ENCODE peak calls at places on chromosomes 4 and X, in four cellular contexts. X, F, J and U are unnamed samples.

GRCh38 chr4:10599574-10599973 is 85.0 kb downstream of the CLNK start:
- DNase-seq in X (no peak), F (no peak), J (peak), U (no peak)

GRCh38 chrX:69014200-69014599 is 151.1 kb downstream of the PJA1 start:
- DNase-seq in X (no peak), F (no peak), J (peak), U (no peak)

GRCh38 chrX:42771836-42772335 is 6.1 kb downstream of the PPP1R2C start:
- DNase-seq in X (no peak), F (no peak), J (no peak), U (no peak)

GRCh38 chr4:52037730-52038108 is 380 bp downstream of the SGCB start:
- DNase-seq in X (no peak), F (no peak), J (no peak), U (no peak)

GRCh38 chr4:147964519-147964918 is 232.6 kb downstream of the ARHGAP10 start:
- DNase-seq in X (no peak), F (no peak), J (no peak), U (no peak)

GRCh38 chr4:24642941-24643628 is 58.7 kb upstream of the DHX15 start:
- DNase-seq in X (no peak), F (no peak), J (peak), U (no peak)

GRCh38 chrX:42934020-42934701 is 156.2 kb upstream of the PPP1R2C start:
- DNase-seq in X (no peak), F (no peak), J (no peak), U (no peak)

GRCh38 chr4:78585633-78586032 is 34.1 kb downstream of the ANXA3 start:
- DNase-seq in X (no peak), F (no peak), J (no peak), U (no peak)

GRCh38 chr4:7765676-7766075 is 174.0 kb downstream of the AFAP1 start:
- DNase-seq in X (no peak), F (no peak), J (no peak), U (no peak)

GRCh38 chr4:148007303-148007702 is 275.4 kb downstream of the ARHGAP10 start:
- DNase-seq in X (peak), F (no peak), J (peak), U (no peak)

GRCh38 chr4:176313596-176314341 is 6.0 kb upstream of the SPCS3 start:
- DNase-seq in X (no peak), F (no peak), J (no peak), U (no peak)

GRCh38 chr4:124931050-124931449 is 218.5 kb upstream of the ANKRD50 start:
- DNase-seq in X (no peak), F (no peak), J (peak), U (no peak)

GRCh38 chr4:138927065-138927464 is 88.5 kb upstream of the NOCT start:
- DNase-seq in X (no peak), F (no peak), J (no peak), U (no peak)

GRCh38 chr4:25925486-25926201 is 11.6 kb downstream of the SMIM20 start:
- DNase-seq in X (no peak), F (no peak), J (peak), U (no peak)

GRCh38 chr4:13766722-13767495 is 139.4 kb upstream of the BOD1L1 start:
- DNase-seq in X (no peak), F (no peak), J (no peak), U (no peak)

GRCh38 chr4:8394125-8394524 is 46.4 kb downstream of the ACOX3 start:
- DNase-seq in X (peak), F (no peak), J (no peak), U (no peak)

GRCh38 chrX:20829665-20830481 is 544.3 kb upstream of the CNKSR2 start:
- DNase-seq in X (no peak), F (no peak), J (peak), U (no peak)

GRCh38 chr4:123555500-123556273 is 159.1 kb downstream of the SPRY1 start:
- DNase-seq in X (peak), F (no peak), J (peak), U (no peak)

GRCh38 chr4:108830509-108831244 is 67.8 kb upstream of the ETNPPL start:
- DNase-seq in X (peak), F (no peak), J (no peak), U (no peak)

GRCh38 chr4:70991596-70991995 is 1.9 kb upstream of the DCK start:
- DNase-seq in X (no peak), F (no peak), J (no peak), U (no peak)

GRCh38 chr4:168549145-168549544 is 52.3 kb downstream of the PALLD start:
- DNase-seq in X (no peak), F (no peak), J (no peak), U (no peak)

GRCh38 chrX:107662824-107663223 is 34.5 kb downstream of the PRPS1 start:
- DNase-seq in X (no peak), F (no peak), J (no peak), U (no peak)

GRCh38 chr4:176838611-176839411 is 46.1 kb upstream of the VEGFC start:
- DNase-seq in X (peak), F (no peak), J (no peak), U (no peak)

GRCh38 chrX:12210196-12210815 is 72.0 kb downstream of the FRMPD4 start:
- DNase-seq in X (no peak), F (no peak), J (peak), U (no peak)

GRCh38 chrX:87583679-87584078 is 66.1 kb downstream of the KLHL4 start:
- DNase-seq in X (no peak), F (no peak), J (no peak), U (no peak)

GRCh38 chr4:123643691-123644090 is 247.1 kb downstream of the SPRY1 start:
- DNase-seq in X (no peak), F (no peak), J (no peak), U (no peak)

GRCh38 chrX:106249706-106250379 is 81.7 kb downstream of the PWWP3B start:
- DNase-seq in X (peak), F (no peak), J (no peak), U (no peak)

GRCh38 chrX:110042521-110042920 is 39.6 kb downstream of the TMEM164 start:
- DNase-seq in X (no peak), F (no peak), J (no peak), U (no peak)

GRCh38 chrX:2242980-2243379 is 257.8 kb downstream of the DHRSX start:
- DNase-seq in X (no peak), F (no peak), J (no peak), U (no peak)